ENCODE peak calls at places on chromosome 5, in seven cellular contexts. K is GF-D8; X is ELR; C is NCI-H69; G is NAMALWA; S is stimulated activated CD4-positive, alpha-beta T cell treated with anti-CD3 and anti-CD28 coated beads, Interleukin-12 subunit alpha, Interleukin-12 subunit beta, amount 100 ng/mL, for 4 hours; Q is activated T-helper 1 cell treated with anti-CD3 and anti-CD28 coated beads, Interleukin-12 subunit alpha, Interleukin-12 subunit beta, Interleukin-2, Interleukin-4 antibody, amounts not matched to agents 30 ng/mL and 10 ng/mL and 1 ng/mL, durations not matched to agents 14 hours and 24 hours and 36 hours. N is an unnamed sample.

GRCh38 chr5:31645420-31646081 is 6.6 kb downstream of the PDZD2 start:
- DNase-seq in K (no peak), X (no peak), C (no peak), G (no peak), S (no peak), Q (no peak), N (no peak)

GRCh38 chr5:33409435-33410146 is 31.2 kb upstream of the TARS1 start:
- DNase-seq in K (no peak), X (no peak), C (no peak), G (no peak), S (no peak), Q (no peak), N (peak)

GRCh38 chr5:151812757-151813309 is 41.1 kb downstream of the G3BP1 start:
- DNase-seq in K (no peak), X (peak), C (no peak), G (no peak), S (no peak), Q (no peak), N (no peak)

GRCh38 chr5:116135344-116135743 is 50.5 kb downstream of the COMMD10 start:
- DNase-seq in K (no peak), X (no peak), C (no peak), G (peak), S (no peak), Q (no peak), N (no peak)

GRCh38 chr5:1137567-1138444 is 25.9 kb upstream of the SLC12A7 start:
- DNase-seq in K (no peak), X (no peak), C (no peak), G (peak), S (no peak), Q (no peak), N (no peak)

GRCh38 chr5:100690036-100690560 is 154.9 kb downstream of the FAM174A start:
- DNase-seq in K (no peak), X (peak), C (no peak), G (no peak), S (no peak), Q (no peak), N (no peak)

GRCh38 chr5:169805527-169805934 is 168.5 kb downstream of the DOCK2 start:
- DNase-seq in K (no peak), X (no peak), C (peak), G (no peak), S (peak), Q (peak), N (no peak)

GRCh38 chr5:147098233-147098790 is 136.5 kb upstream of the STK32A start:
- DNase-seq in K (no peak), X (peak), C (peak), G (peak), S (no peak), Q (no peak), N (peak)

GRCh38 chr5:158807-159447 is 32.4 kb upstream of the LRRC14B start:
- DNase-seq in K (no peak), X (no peak), C (no peak), G (no peak), S (no peak), Q (no peak), N (no peak)

N was measured in hepatocyte.